ENCODE peak calls at places on chromosomes 1 and 21, in six cellular contexts. S is heart left ventricle, V is lung, U is prostate gland, L is mucosa of descending colon, A is nephron progenitor cell. R is an unnamed sample.

GRCh38 chr1:182444497-182444896 is 5.4 kb upstream of the RGSL1 start:
- DNase-seq in L (no peak), S (no peak), A (no peak), V (no peak), U (no peak), R (no peak)

GRCh38 chr21:40333731-40334130 is 466.5 kb downstream of the PCP4 start:
- DNase-seq in S (no peak), L (no peak), V (no peak), A (no peak), U (no peak), R (no peak)

GRCh38 chr1:227899141-227899819 is 48.5 kb downstream of the WNT9A start:
- DNase-seq in S (peak; percentile 15), U (no peak), L (peak; percentile 18), A (peak; percentile 8), V (no peak), R (no peak)

GRCh38 chr1:222815367-222815765 is 527 bp downstream of the DISP1 start:
- DNase-seq in L (no peak), V (no peak), S (no peak), A (no peak), U (no peak), R (no peak)

GRCh38 chr1:192474080-192474683 is 101.4 kb upstream of the RGS1 start:
- DNase-seq in S (no peak), U (no peak), L (no peak), A (no peak), V (no peak), R (no peak)

GRCh38 chr1:8603220-8603616 is 214.2 kb downstream of the RERE start:
- DNase-seq in V (no peak), A (no peak), S (no peak), L (no peak), U (no peak), R (no peak)

GRCh38 chr1:186715887-186716809 is 35.9 kb upstream of the PTGS2 start:
- DNase-seq in A (no peak), U (no peak), S (no peak), L (no peak), V (no peak), R (no peak)

GRCh38 chr1:7224644-7225043 is 439.4 kb downstream of the CAMTA1 start:
- DNase-seq in S (no peak), U (no peak), A (no peak), V (no peak), L (peak; percentile 50), R (no peak)

GRCh38 chr21:38945536-38946245 is 140.0 kb downstream of the ETS2 start:
- DNase-seq in A (peak; percentile 42), V (no peak), S (no peak), L (no peak), U (no peak), R (no peak)

GRCh38 chr1:212982430-212983152 is 32.2 kb downstream of the VASH2 start:
- DNase-seq in A (no peak), S (no peak), V (peak; percentile 15), U (no peak), L (no peak), R (no peak)

GRCh38 chr1:161048949-161049722 is 3.4 kb upstream of the USF1 start:
- DNase-seq in S (no peak), U (no peak), V (no peak), L (no peak), A (no peak), R (no peak)

GRCh38 chr1:197620660-197621273 is 154.5 kb downstream of the DENND1B start:
- DNase-seq in V (no peak), U (no peak), S (no peak), A (no peak), L (no peak), R (no peak)

GRCh38 chr1:107559881-107560280 is 405.1 kb downstream of the VAV3 start:
- DNase-seq in U (no peak), V (no peak), S (no peak), A (no peak), L (no peak), R (no peak)

GRCh38 chr21:38849776-38850175 is 44.0 kb downstream of the ETS2 start:
- DNase-seq in S (no peak), U (no peak), L (no peak), V (no peak), A (no peak), R (no peak)

GRCh38 chr1:94806451-94806861 is 13.7 kb upstream of the SLC44A3 start:
- DNase-seq in U (no peak), V (no peak), S (no peak), A (peak; percentile 58), L (no peak), R (no peak)

GRCh38 chr1:61012365-61012764 is 70.0 kb upstream of the NFIA start:
- DNase-seq in V (no peak), S (no peak), A (no peak), U (no peak), L (no peak), R (no peak)

GRCh38 chr1:203525685-203526084 is 31.7 kb downstream of the OPTC start:
- DNase-seq in V (no peak), A (no peak), S (no peak), L (no peak), U (no peak), R (no peak)

GRCh38 chr1:198849108-198849507 is 210.3 kb downstream of the PTPRC start:
- DNase-seq in A (no peak), U (no peak), V (no peak), S (no peak), L (no peak), R (no peak)

GRCh38 chr21:28393279-28393678 is 599.4 kb downstream of the LTN1 start:
- DNase-seq in S (no peak), U (no peak), V (no peak), A (no peak), L (peak; percentile 53), R (no peak)

GRCh38 chr1:160205974-160206369 is 788 bp downstream of the PEA15 start:
- DNase-seq in L (peak; percentile 72), A (no peak), S (peak; percentile 65), V (no peak), U (no peak), R (no peak)

GRCh38 chr1:156233421-156234127 is 8.4 kb upstream of the BGLAP start:
- DNase-seq in L (no peak), U (no peak), V (no peak), A (no peak), S (no peak), R (no peak)

GRCh38 chr1:59897165-59897564 is 29.4 kb downstream of the CYP2J2 start:
- DNase-seq in A (no peak), V (no peak), S (no peak), L (no peak), U (no peak), R (no peak)

GRCh38 chr1:84020151-84020550 is 21.2 kb upstream of the TTLL7 start:
- DNase-seq in U (peak; percentile 74), L (no peak), A (peak; percentile 39), S (no peak), V (no peak), R (no peak)

GRCh38 chr1:219397511-219397910 is 215.4 kb downstream of the ZC3H11B start:
- DNase-seq in V (no peak), L (no peak), S (no peak), U (no peak), A (no peak), R (no peak)
- TF ChIP-seq CTCF in V (no peak), L (no peak), S (no peak), U (no peak), A (no peak), R (no peak)

GRCh38 chr1:236129315-236129714 is 13.0 kb upstream of the GPR137B start:
- DNase-seq in S (no peak), V (no peak), L (no peak), A (no peak), U (no peak), R (no peak)
- TF ChIP-seq CTCF in S (no peak), V (no peak), L (no peak), A (no peak), U (no peak), R (no peak)

DNA sequence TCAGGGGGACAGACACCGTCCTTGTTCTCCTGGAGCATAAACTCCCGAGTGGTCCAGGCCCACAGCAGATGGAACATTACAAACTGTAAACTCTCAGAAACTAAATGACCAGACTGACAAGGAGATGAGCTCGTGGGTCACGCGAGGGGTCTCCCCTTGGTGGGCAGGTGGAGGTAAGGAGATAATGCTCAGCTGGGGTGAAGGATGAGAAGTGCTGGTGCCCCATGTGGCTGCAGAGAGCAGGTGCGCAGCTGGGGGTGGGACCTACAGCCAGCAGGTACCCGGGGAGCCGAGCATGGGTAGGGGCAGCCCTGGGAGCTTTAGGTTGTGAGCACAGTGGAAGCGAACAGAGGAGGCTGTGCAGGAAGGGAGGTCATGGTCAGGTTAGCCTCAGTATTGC is 40.1 kb downstream of the AJAP1 start:
- DNase-seq in U (no peak), S (no peak), A (no peak), L (no peak), V (no peak), R (no peak)
- TF ChIP-seq CTCF in U (no peak), S (no peak), A (no peak), L (no peak), V (no peak), R (no peak)

DNA sequence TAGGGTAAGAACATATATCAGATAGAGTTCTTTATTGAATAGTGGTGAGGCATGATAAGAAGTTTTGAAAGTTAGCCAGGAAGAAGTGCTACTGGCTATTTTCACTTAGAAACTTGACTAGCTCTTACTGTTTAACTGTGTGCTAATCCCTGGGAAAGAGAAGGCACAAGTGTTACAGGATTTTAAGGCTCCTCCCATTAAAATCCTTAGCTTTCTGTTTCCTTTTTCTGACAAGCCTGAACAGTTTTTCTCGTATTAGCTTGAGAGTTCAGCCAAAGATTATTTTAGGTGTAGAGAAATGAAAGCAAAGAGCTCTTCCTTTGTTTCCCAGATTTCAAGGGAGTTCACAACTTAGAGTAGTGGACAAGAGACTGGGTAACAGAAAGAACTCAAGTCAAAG is 37.2 kb upstream of the AIM2 start:
- DNase-seq in V (no peak), S (no peak), A (no peak), L (no peak), U (no peak), R (no peak)
- TF ChIP-seq CTCF in V (no peak), S (no peak), A (no peak), L (no peak), U (no peak), R (no peak)

DNA sequence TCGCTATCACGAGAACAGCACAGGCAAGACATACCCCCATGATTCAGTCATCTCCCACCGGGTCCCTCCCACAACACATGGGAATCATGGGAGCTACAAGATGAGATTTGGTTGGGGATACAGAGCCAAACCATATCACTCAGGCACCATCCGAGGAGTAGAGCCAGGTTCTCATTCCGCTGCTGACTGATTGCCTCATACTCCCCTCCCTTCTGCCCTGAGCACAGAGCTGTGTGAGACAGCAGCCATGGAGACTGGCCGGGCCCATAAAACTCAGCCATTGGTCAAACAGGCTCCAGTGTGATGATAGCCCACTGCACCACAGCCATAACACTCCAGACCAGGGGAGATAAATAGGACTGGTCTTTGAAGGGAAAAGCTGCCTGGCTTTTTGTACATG is 22.6 kb downstream of the TTC4 start:
- DNase-seq in A (no peak), V (no peak), U (no peak), L (no peak), S (no peak), R (no peak)
- TF ChIP-seq CTCF in A (no peak), V (no peak), U (no peak), L (no peak), S (no peak), R (no peak)

GRCh38 chr1:118084400-118084799 is 100.6 kb downstream of the SPAG17 start:
- DNase-seq in U (no peak), A (no peak), S (no peak), V (no peak), L (no peak), R (no peak)
- TF ChIP-seq CTCF in U (no peak), A (no peak), S (no peak), V (no peak), L (no peak), R (no peak)

R was measured in mesothelial cell of epicardium.